ENCODE peak calls at places on chromosomes 5 and 9, in four cellular contexts. N, E, P and L are unnamed samples.

GRCh38 chr5:4907636-4908035 is 232.5 kb upstream of the ADAMTS16 start:
- DNase-seq in E (no peak), P (no peak), N (no peak), L (no peak)

GRCh38 chr9:99749641-99750040 is 72.0 kb upstream of the NR4A3 start:
- DNase-seq in E (no peak), N (no peak), P (no peak), L (no peak)

GRCh38 chr9:1939926-1940368 is 75.2 kb upstream of the SMARCA2 start:
- DNase-seq in E (peak), P (no peak), N (peak), L (peak)

GRCh38 chr5:135429326-135429725 is 17.8 kb downstream of the DCANP1 start:
- DNase-seq in N (no peak), E (no peak), P (no peak), L (no peak)

GRCh38 chr5:172494630-172495505 is 40.5 kb upstream of the SH3PXD2B start:
- DNase-seq in N (no peak), E (no peak), P (no peak), L (no peak)

GRCh38 chr9:21519855-21520434 is 37.8 kb upstream of the IFNE start:
- DNase-seq in N (no peak), P (no peak), E (no peak), L (no peak)

GRCh38 chr5:140165101-140165920 is 9.7 kb upstream of the CYSTM1 start:
- DNase-seq in N (no peak), P (no peak), E (peak), L (no peak)

GRCh38 chr5:33997331-33997983 is 10.4 kb downstream of the AMACR start:
- DNase-seq in P (no peak), E (no peak), N (peak), L (no peak)

GRCh38 chr5:1568201-1568979 is 44.6 kb upstream of the LPCAT1 start:
- DNase-seq in N (no peak), P (no peak), E (no peak), L (no peak)

GRCh38 chr5:10511741-10512640 is 51.9 kb upstream of the ANKRD33B start:
- DNase-seq in P (no peak), E (no peak), N (no peak), L (no peak)

GRCh38 chr5:54390539-54391031 is 64.9 kb upstream of the HSPB3 start:
- DNase-seq in N (no peak), E (no peak), P (no peak), L (no peak)

GRCh38 chr9:107712390-107712789 is 222.8 kb upstream of the KLF4 start:
- DNase-seq in E (peak), N (no peak), P (no peak), L (no peak)

DNA sequence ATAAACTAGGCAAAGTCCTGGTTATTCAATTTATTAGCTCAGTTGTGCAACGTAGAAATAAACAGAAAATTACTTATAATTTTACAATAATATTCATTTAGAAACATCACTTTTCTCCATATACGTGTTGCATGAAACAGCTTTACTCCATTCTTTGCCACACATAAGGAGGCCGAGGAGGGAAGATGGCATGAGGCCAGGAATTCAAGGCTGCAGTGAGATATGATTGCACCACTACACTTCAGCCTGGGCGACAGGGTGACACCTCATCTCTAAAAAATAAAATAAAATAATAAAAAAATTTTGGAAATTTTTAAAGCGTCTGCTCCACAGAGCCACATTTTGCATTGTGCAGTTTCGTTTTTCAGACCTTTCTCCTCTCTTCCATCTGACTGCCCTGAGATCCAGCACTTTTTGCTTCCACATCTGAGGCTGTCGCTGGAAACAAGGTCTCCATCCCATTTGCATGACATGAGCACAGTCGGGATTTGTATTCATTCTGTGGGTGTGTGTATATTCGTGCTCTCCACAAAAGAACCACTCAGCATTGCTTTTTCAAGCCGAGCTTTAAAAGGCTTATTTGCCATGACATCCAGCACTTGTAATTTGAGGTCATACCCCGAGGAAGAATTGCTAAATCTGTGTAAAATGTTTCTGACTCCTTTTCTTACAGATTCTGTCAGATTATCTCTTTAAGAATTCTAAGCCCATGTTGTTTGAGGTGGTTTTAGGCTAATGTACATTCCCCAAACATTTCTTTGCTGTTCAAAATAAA is 98.6 kb upstream of the MSX2 start:
- DNase-seq in N (no peak), P (no peak), E (no peak), L (no peak)
- TF ChIP-seq TEAD4 in N (no peak), P (no peak), E (no peak), L (no peak)

DNA sequence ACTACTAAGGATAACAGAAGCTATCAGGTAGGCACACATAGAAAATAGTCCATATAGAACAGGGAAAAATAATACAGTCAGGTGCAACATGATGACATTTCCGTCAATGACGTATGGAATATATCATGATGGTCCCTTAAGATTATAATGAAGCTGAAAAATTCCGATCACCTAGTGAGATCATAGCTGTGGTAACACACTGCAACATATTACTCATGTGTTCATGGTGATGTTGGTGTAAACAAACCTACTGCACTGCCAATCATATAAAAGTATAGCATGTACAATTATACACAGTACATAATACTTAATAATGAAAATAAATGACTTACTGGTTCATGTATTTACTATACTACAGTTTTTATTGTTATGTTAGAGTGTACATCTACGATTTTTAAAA is 60.0 kb downstream of the MEGF9 start:
- DNase-seq in E (no peak), P (no peak), N (no peak), L (no peak)
- TF ChIP-seq TEAD4 in E (no peak), P (no peak), N (no peak), L (no peak)

DNA sequence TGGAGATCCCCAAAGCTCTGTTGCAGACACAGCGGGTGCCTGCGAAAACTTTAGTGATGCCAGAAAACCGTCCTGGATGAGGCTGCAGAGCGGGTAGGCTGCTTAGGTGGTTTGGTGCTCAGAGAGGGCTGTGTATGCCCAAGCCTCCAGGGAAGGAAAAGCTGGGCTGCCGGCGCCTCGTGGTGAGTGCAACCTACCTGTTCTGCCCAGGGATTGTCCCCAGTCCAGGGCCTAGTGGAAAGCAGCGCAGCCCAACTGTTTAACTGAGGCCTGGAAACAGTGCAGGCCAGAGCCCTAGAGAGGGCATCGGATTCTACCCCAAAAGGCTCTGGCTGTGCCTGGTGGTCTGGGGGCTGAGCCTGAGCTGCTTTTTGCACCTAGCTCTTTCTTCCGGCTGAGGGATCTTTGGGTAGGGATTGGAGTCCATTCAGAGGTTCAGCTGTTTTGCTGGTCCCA is 2.8 kb downstream of the LMX1B start:
- DNase-seq in P (no peak), N (peak), E (no peak), L (peak)
- TF ChIP-seq TEAD4 in P (no peak), N (no peak), E (no peak), L (no peak)

GRCh38 chr5:99034336-99034735 is 105.5 kb upstream of the CHD1 start:
- DNase-seq in N (no peak), E (no peak), P (no peak), L (no peak)
- TF ChIP-seq TEAD4 in N (no peak), E (no peak), P (no peak), L (no peak)